ENCODE peak calls at places on chromosomes 11 and 22, in four cellular contexts. One of them, this sample, is unnamed. For H3K9me3, the result is how much of the 10 kb centered on the place peaks cover.

GRCh38 chr11:59267196-59267595 is 54.5 kb upstream of the MPEG1 start:
- DNase-seq in sigmoid colon: no peak
- DNase-seq in adrenal gland: no peak
- DNase-seq in trophoblast cell: no peak
- DNase-seq in this sample: no peak

GRCh38 chr11:72741429-72741833 is 10.8 kb downstream of the ARAP1 start:
- DNase-seq in sigmoid colon: no peak
- DNase-seq in adrenal gland: peak
- DNase-seq in trophoblast cell: peak
- DNase-seq in this sample: no peak

GRCh38 chr22:37713761-37714160 is 16.9 kb downstream of the TRIOBP start:
- DNase-seq in sigmoid colon: no peak
- DNase-seq in trophoblast cell: no peak
- DNase-seq in adrenal gland: no peak
- DNase-seq in this sample: no peak

GRCh38 chr11:55707029-55707428 is 45.0 kb downstream of the OR4C6 start:
- DNase-seq in trophoblast cell: no peak
- DNase-seq in adrenal gland: no peak
- DNase-seq in sigmoid colon: no peak
- DNase-seq in this sample: no peak

GRCh38 chr11:123560001-123560400 is 94.4 kb downstream of the SCN3B start:
- DNase-seq in trophoblast cell: no peak
- DNase-seq in sigmoid colon: peak
- DNase-seq in adrenal gland: peak
- DNase-seq in this sample: peak

GRCh38 chr11:1946812-1947480 is at the start of gene MRPL23:
- DNase-seq in adrenal gland: no peak
- DNase-seq in sigmoid colon: peak
- DNase-seq in trophoblast cell: no peak
- DNase-seq in this sample: peak

GRCh38 chr11:43812471-43812870 is 68.2 kb upstream of the ALKBH3 start:
- DNase-seq in sigmoid colon: no peak
- DNase-seq in trophoblast cell: no peak
- DNase-seq in adrenal gland: no peak
- DNase-seq in this sample: no peak

GRCh38 chr11:94602430-94603372 is 35.5 kb downstream of the PIWIL4 start:
- DNase-seq in sigmoid colon: peak
- DNase-seq in trophoblast cell: peak
- DNase-seq in adrenal gland: peak
- DNase-seq in this sample: peak

GRCh38 chr11:57815877-57816276 is 54.3 kb downstream of the CTNND1 start:
- DNase-seq in trophoblast cell: no peak
- DNase-seq in sigmoid colon: no peak
- DNase-seq in adrenal gland: no peak
- DNase-seq in this sample: no peak

GRCh38 chr11:111393585-111393984 is 14.5 kb upstream of the POU2AF1 start:
- DNase-seq in sigmoid colon: no peak
- DNase-seq in adrenal gland: no peak
- DNase-seq in trophoblast cell: no peak
- DNase-seq in this sample: no peak

GRCh38 chr11:111541209-111542061 is 915 bp downstream of the LAYN start:
- DNase-seq in trophoblast cell: peak
- DNase-seq in sigmoid colon: peak
- DNase-seq in adrenal gland: peak
- DNase-seq in this sample: peak

GRCh38 chr11:65496304-65497140 is 2.3 kb upstream of the MALAT1 start:
- DNase-seq in sigmoid colon: peak
- DNase-seq in trophoblast cell: no peak
- DNase-seq in adrenal gland: no peak
- DNase-seq in this sample: peak

GRCh38 chr11:13225058-13226001 is 52.3 kb upstream of the BMAL1 start:
- DNase-seq in adrenal gland: no peak
- DNase-seq in sigmoid colon: no peak
- DNase-seq in trophoblast cell: peak
- DNase-seq in this sample: no peak

GRCh38 chr22:44634426-44635321 is 67.3 kb upstream of the PRR5 start:
- DNase-seq in adrenal gland: no peak
- DNase-seq in sigmoid colon: no peak
- DNase-seq in trophoblast cell: no peak
- DNase-seq in this sample: no peak

GRCh38 chr11:12502950-12503579 is 125.7 kb downstream of the PARVA start:
- DNase-seq in sigmoid colon: no peak
- DNase-seq in trophoblast cell: no peak
- DNase-seq in adrenal gland: peak
- DNase-seq in this sample: peak

GRCh38 chr11:82556210-82556609 is 177.5 kb downstream of the FAM181B start:
- DNase-seq in adrenal gland: no peak
- DNase-seq in sigmoid colon: no peak
- DNase-seq in trophoblast cell: no peak
- DNase-seq in this sample: no peak

GRCh38 chr11:78573271-78574035 is 1.2 kb downstream of the NARS2 start:
- DNase-seq in trophoblast cell: no peak
- DNase-seq in sigmoid colon: no peak
- DNase-seq in adrenal gland: no peak
- DNase-seq in this sample: no peak

GRCh38 chr11:32435947-32436750 is 810 bp upstream of the WT1 start:
- DNase-seq in sigmoid colon: no peak
- DNase-seq in adrenal gland: no peak
- DNase-seq in trophoblast cell: no peak
- DNase-seq in this sample: peak

GRCh38 chr22:49966716-49967332 is 6.3 kb downstream of the PIM3 start:
- DNase-seq in adrenal gland: peak
- DNase-seq in trophoblast cell: peak
- DNase-seq in sigmoid colon: peak
- DNase-seq in this sample: peak

GRCh38 chr11:114938799-114939198 is 260.5 kb downstream of the NXPE2 start:
- DNase-seq in adrenal gland: no peak
- DNase-seq in sigmoid colon: no peak
- DNase-seq in trophoblast cell: no peak
- DNase-seq in this sample: no peak
- H3K9me3 ChIP-seq in adrenal gland: under half
- H3K9me3 ChIP-seq in sigmoid colon: under half
- H3K9me3 ChIP-seq in trophoblast cell: under half
- H3K9me3 ChIP-seq in this sample: under half

DNA sequence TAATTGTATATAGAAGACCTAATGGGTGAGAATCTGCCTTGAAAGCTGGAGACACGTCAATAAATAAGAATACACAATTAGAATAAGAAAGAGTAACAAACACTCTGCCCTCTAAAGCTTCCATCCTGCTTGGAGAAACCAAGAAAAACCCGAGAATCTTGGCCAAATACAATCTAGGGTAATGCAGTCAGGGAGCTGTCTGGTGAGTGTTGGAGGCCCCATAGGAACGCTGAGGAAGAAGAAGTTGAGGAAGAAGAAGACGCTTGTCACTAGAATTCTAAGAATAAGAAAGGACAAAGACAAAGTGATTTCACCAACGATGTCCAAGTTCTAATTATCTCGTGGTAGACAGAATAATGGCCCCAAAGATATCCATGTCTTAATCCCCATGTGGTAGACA is 4485.9 kb upstream of the OR11H1 start:
- DNase-seq in sigmoid colon: no peak
- DNase-seq in adrenal gland: no peak
- DNase-seq in trophoblast cell: no peak
- DNase-seq in this sample: no peak
- H3K9me3 ChIP-seq in sigmoid colon: under half
- H3K9me3 ChIP-seq in adrenal gland: under half
- H3K9me3 ChIP-seq in trophoblast cell: under half
- H3K9me3 ChIP-seq in this sample: under half

GRCh38 chr11:71059662-71060061 is 192.7 kb downstream of the SHANK2 start:
- DNase-seq in trophoblast cell: no peak
- DNase-seq in adrenal gland: no peak
- DNase-seq in sigmoid colon: no peak
- DNase-seq in this sample: no peak
- H3K9me3 ChIP-seq in trophoblast cell: under half
- H3K9me3 ChIP-seq in adrenal gland: under half
- H3K9me3 ChIP-seq in sigmoid colon: under half
- H3K9me3 ChIP-seq in this sample: under half

DNA sequence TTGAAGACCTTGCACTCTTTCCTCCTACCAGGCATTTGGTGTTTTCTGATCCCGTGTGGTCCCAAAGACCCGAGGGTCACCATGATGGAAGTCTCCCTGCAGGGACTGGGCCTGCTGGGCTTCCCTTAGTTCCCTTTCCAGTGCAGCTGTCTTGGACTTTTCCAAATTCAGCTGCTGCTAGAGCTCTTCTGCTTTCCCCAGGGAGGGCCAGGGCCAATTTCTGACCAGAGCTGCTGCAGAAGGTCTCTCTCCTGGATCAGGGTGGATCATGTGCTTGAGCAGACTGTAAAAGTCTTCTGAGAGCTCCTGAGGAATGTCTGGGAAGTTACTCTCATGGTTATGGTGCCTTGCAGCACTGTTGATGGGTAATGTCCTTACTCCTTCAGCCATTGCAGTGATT is 23.2 kb downstream of the LDLRAD3 start:
- DNase-seq in sigmoid colon: no peak
- DNase-seq in trophoblast cell: no peak
- DNase-seq in adrenal gland: no peak
- DNase-seq in this sample: no peak
- H3K9me3 ChIP-seq in sigmoid colon: under half
- H3K9me3 ChIP-seq in trophoblast cell: under half
- H3K9me3 ChIP-seq in adrenal gland: under half
- H3K9me3 ChIP-seq in this sample: under half

DNA sequence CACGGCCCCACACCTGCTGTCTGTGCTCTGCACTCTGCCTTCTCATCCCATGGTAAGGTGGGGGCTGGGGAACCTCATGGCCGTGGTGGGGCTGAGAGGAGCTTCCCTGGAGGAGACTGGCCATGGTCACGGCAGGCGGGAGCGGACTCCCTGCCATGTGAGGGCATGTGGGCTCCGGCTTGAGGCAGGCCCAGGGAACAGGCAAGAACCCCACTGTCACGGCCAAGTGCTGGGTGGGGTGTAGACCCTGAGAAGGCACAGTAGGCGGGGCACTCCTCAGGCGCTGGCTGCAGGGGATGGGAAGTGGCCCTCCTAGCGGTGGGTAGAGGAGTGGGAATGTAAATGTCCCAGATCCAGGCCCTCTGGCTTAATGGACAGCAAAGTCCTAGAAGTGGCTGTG is 1262.7 kb downstream of the BRD1 start:
- DNase-seq in trophoblast cell: no peak
- DNase-seq in sigmoid colon: no peak
- DNase-seq in adrenal gland: no peak
- DNase-seq in this sample: peak
- H3K9me3 ChIP-seq in trophoblast cell: under half
- H3K9me3 ChIP-seq in sigmoid colon: under half
- H3K9me3 ChIP-seq in adrenal gland: under half
- H3K9me3 ChIP-seq in this sample: under half

This sample was measured in right cardiac atrium.